ENCODE peak calls at places on chromosomes 3 and 15, in seven cellular contexts. Z is fibroblast of mammary gland; A is heart left ventricle; F is right cardiac atrium; G is dorsolateral prefrontal cortex; Y is tibial artery; O is CD8-positive, alpha-beta T cell. V is an unnamed sample.

GRCh38 chr3:72996473-72997333 is at the start of gene PPP4R2:
- DNase-seq in Z (peak), A (peak), F (peak), G (peak), Y (peak), O (peak), V (peak)

GRCh38 chr3:81484532-81484931 is 276.9 kb downstream of the GBE1 start:
- DNase-seq in Z (no peak), A (no peak), F (no peak), G (no peak), Y (no peak), O (no peak), V (no peak)

GRCh38 chr3:41198526-41198925 is 779 bp upstream of the CTNNB1 start:
- DNase-seq in Z (no peak), A (peak), F (peak), G (peak), Y (peak), O (no peak), V (peak)

GRCh38 chr3:140270329-140270728 is 335.3 kb downstream of the CLSTN2 start:
- DNase-seq in Z (no peak), A (no peak), F (no peak), G (no peak), Y (no peak), O (no peak), V (no peak)

GRCh38 chr3:88036221-88036620 is 22.6 kb downstream of the CGGBP1 start:
- DNase-seq in Z (no peak), A (no peak), F (no peak), G (no peak), Y (no peak), O (no peak), V (no peak)

GRCh38 chr3:2392981-2393380 is 294.3 kb downstream of the CNTN4 start:
- DNase-seq in Z (no peak), A (no peak), F (no peak), G (no peak), Y (no peak), O (no peak), V (no peak)

GRCh38 chr15:68383161-68384074 is 48.5 kb downstream of the ITGA11 start:
- DNase-seq in Z (peak), A (no peak), F (no peak), G (no peak), Y (peak), O (no peak), V (no peak)

GRCh38 chr3:32481791-32482631 is 20.6 kb downstream of the CMTM6 start:
- DNase-seq in Z (no peak), A (no peak), F (no peak), G (no peak), Y (no peak), O (no peak), V (no peak)

GRCh38 chr3:11195721-11196332 is 41.5 kb downstream of the HRH1 start:
- DNase-seq in Z (peak), A (no peak), F (no peak), G (no peak), Y (no peak), O (no peak), V (no peak)

GRCh38 chr3:173921741-173922140 is 524.2 kb downstream of the NLGN1 start:
- DNase-seq in Z (no peak), A (no peak), F (no peak), G (no peak), Y (no peak), O (no peak), V (no peak)

GRCh38 chr3:184734903-184735630 is 23.2 kb upstream of the MAGEF1 start:
- DNase-seq in Z (no peak), A (no peak), F (no peak), G (no peak), Y (no peak), O (no peak), V (peak)

GRCh38 chr3:159170436-159171003 is 368.7 kb downstream of the MFSD1 start:
- DNase-seq in Z (peak), A (no peak), F (no peak), G (no peak), Y (no peak), O (no peak), V (no peak)

GRCh38 chr3:136535906-136536305 is 216.3 kb downstream of the STAG1 start:
- DNase-seq in Z (peak), A (no peak), F (no peak), G (no peak), Y (no peak), O (no peak), V (no peak)

GRCh38 chr15:77031376-77032050 is 36.6 kb downstream of the PSTPIP1 start:
- DNase-seq in Z (no peak), A (peak), F (no peak), G (no peak), Y (no peak), O (no peak), V (peak)

GRCh38 chr3:192888121-192888520 is 29.5 kb downstream of the MB21D2 start:
- DNase-seq in Z (peak), A (no peak), F (no peak), G (no peak), Y (no peak), O (no peak), V (no peak)

GRCh38 chr3:117557008-117557407 is 847.4 kb downstream of the TUSC7 start:
- DNase-seq in Z (no peak), A (no peak), F (no peak), G (no peak), Y (no peak), O (no peak), V (no peak)

GRCh38 chr15:78024883-78025282 is 52.6 kb downstream of the TBC1D2B start:
- DNase-seq in Z (no peak), A (no peak), F (no peak), G (no peak), Y (no peak), O (no peak), V (no peak)

GRCh38 chr15:31439328-31439727 is 112.7 kb downstream of the KLF13 start:
- DNase-seq in Z (peak), A (no peak), F (no peak), G (no peak), Y (no peak), O (no peak), V (no peak)

GRCh38 chr3:37287776-37288175 is 113.4 kb upstream of the LRRFIP2 start:
- DNase-seq in Z (peak), A (no peak), F (no peak), G (no peak), Y (no peak), O (no peak), V (no peak)

GRCh38 chr3:159669024-159669476 is 319.6 kb upstream of the IL12A start:
- DNase-seq in Z (peak), A (no peak), F (no peak), G (no peak), Y (no peak), O (no peak), V (peak)

GRCh38 chr3:174955513-174956001 is 96.4 kb downstream of the NAALADL2 start:
- DNase-seq in Z (peak), A (no peak), F (no peak), G (no peak), Y (no peak), O (no peak), V (no peak)

GRCh38 chr3:98114264-98114663 is 16.3 kb upstream of the OR5H1 start:
- DNase-seq in Z (no peak), A (no peak), F (no peak), G (no peak), Y (no peak), O (no peak), V (no peak)

GRCh38 chr3:170553788-170554620 is 31.9 kb downstream of the SLC7A14 start:
- DNase-seq in Z (peak), A (no peak), F (no peak), G (no peak), Y (no peak), O (no peak), V (no peak)

GRCh38 chr3:128175768-128176167 is 22.5 kb downstream of the EEFSEC start:
- DNase-seq in Z (no peak), A (no peak), F (no peak), G (no peak), Y (no peak), O (no peak), V (no peak)

GRCh38 chr3:2802429-2802828 is 307.7 kb downstream of the IL5RA start:
- DNase-seq in Z (no peak), A (no peak), F (no peak), G (no peak), Y (no peak), O (no peak), V (no peak)

GRCh38 chr15:69578252-69578651 is 125.6 kb downstream of the RPLP1 start:
- DNase-seq in Z (no peak), A (no peak), F (no peak), G (no peak), Y (no peak), O (no peak), V (peak)

GRCh38 chr15:59501531-59502113 is 63.6 kb downstream of the FAM81A start:
- DNase-seq in Z (peak), A (no peak), F (no peak), G (no peak), Y (no peak), O (no peak), V (no peak)

GRCh38 chr15:64903331-64903950 is 8.3 kb upstream of the ANKDD1A start:
- DNase-seq in Z (no peak), A (no peak), F (no peak), G (no peak), Y (no peak), O (no peak), V (peak)

GRCh38 chr15:85415779-85416178 is 35.4 kb downstream of the AKAP13 start:
- DNase-seq in Z (peak), A (no peak), F (no peak), G (no peak), Y (no peak), O (no peak), V (no peak)

GRCh38 chr15:85414991-85415390 is 34.6 kb downstream of the AKAP13 start:
- DNase-seq in Z (no peak), A (no peak), F (no peak), G (no peak), Y (no peak), O (no peak), V (no peak)

GRCh38 chr15:85412956-85413854 is 32.8 kb downstream of the AKAP13 start:
- DNase-seq in Z (peak), A (no peak), F (peak), G (no peak), Y (peak), O (peak), V (peak)

GRCh38 chr15:85414495-85414894 is 34.1 kb downstream of the AKAP13 start:
- DNase-seq in Z (peak), A (no peak), F (no peak), G (no peak), Y (no peak), O (no peak), V (no peak)

DNA sequence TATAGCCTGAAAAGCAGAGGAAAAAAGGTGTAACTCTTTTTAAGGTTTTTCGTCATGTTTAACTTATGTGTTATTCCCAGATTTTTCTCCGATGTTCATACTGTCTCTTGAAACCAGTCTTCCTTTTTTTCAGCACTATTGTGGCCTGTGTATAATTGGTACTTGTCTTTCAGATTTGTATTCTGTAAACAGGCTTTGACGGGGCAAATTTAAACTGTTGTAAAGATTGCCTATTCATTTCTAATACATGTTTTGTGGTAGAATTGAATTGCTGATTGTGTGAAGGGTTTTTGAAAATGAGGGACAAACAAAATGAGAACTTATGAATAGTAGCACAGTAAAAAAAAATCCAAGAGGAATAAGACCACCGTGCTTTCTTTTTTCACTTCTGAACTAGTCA is 33.6 kb downstream of the AKAP13 start:
- DNase-seq in Z (no peak), A (no peak), F (no peak), G (no peak), Y (no peak), O (no peak), V (no peak)
- H3K4me3 ChIP-seq in Z (no peak), A (no peak), F (no peak), G (no peak), Y (no peak), O (no peak), V (no peak)

DNA sequence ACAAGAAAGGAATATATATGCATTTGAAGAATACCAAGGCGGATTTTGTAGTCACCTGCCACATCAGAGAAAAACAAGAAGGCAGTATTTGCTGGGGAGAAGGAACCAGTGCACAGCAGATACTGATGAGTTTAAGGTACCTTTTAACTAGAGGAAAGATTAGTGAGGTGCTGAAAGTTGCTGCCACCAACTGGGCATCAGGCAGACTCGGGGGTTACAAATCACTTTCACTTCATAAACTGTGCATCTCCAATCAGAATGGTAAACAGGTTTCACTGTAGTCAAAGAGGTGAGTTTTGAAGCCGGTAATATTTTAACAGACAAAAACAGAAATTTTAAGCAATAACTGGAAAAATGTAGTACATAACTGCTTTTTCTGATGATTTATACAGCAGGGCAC is 4.1 kb downstream of the FBN1 start:
- DNase-seq in Z (peak), A (no peak), F (no peak), G (no peak), Y (no peak), O (no peak), V (no peak)
- H3K4me3 ChIP-seq in Z (peak), A (no peak), F (peak), G (peak), Y (peak), O (no peak), V (no peak)

DNA sequence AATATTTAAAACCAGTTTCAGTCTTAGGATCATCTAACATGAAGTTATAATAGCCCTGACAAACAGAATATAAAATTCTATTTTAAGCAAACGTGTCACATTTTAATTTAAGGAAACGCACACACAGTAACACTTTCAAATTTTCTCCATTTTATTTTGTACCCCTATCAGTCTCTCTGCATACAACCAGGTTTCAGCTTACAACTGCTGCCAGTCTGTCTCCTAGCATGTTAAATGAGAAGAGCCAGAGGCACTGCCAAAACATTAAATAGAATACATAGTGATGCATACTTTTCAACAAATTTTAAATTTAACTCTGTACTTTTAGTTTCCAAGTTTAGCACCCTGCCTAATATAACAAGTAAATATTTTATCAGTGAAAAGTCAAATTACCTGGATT is 60.8 kb downstream of the UACA start:
- DNase-seq in Z (no peak), A (no peak), F (no peak), G (no peak), Y (no peak), O (no peak), V (no peak)
- H3K4me3 ChIP-seq in Z (no peak), A (peak), F (peak), G (no peak), Y (peak), O (no peak), V (peak)

GRCh38 chr3:46927718-46928073 is 48.8 kb downstream of the CCDC12 start:
- DNase-seq in Z (no peak), A (no peak), F (no peak), G (no peak), Y (peak), O (no peak), V (no peak)

GRCh38 chr3:46926447-46926846 is 48.9 kb downstream of the PTH1R start:
- DNase-seq in Z (no peak), A (no peak), F (no peak), G (no peak), Y (no peak), O (no peak), V (peak)

GRCh38 chr3:46928297-46928696 is 48.2 kb downstream of the CCDC12 start:
- DNase-seq in Z (no peak), A (no peak), F (no peak), G (no peak), Y (no peak), O (no peak), V (no peak)

GRCh38 chr3:46926039-46926438 is 48.5 kb downstream of the PTH1R start:
- DNase-seq in Z (peak), A (peak), F (no peak), G (no peak), Y (peak), O (no peak), V (peak)

GRCh38 chr3:46926871-46927717 is 49.5 kb downstream of the CCDC12 start:
- DNase-seq in Z (no peak), A (no peak), F (no peak), G (no peak), Y (peak), O (no peak), V (peak)
- H3K4me3 ChIP-seq in Z (no peak), A (no peak), F (no peak), G (no peak), Y (no peak), O (no peak), V (no peak)

GRCh38 chr3:59985643-59986200 is 935.9 kb upstream of the CFAP20DC start:
- DNase-seq in Z (no peak), A (no peak), F (no peak), G (no peak), Y (no peak), O (no peak), V (no peak)
- H3K4me3 ChIP-seq in Z (no peak), A (no peak), F (no peak), G (no peak), Y (no peak), O (no peak), V (no peak)

DNA sequence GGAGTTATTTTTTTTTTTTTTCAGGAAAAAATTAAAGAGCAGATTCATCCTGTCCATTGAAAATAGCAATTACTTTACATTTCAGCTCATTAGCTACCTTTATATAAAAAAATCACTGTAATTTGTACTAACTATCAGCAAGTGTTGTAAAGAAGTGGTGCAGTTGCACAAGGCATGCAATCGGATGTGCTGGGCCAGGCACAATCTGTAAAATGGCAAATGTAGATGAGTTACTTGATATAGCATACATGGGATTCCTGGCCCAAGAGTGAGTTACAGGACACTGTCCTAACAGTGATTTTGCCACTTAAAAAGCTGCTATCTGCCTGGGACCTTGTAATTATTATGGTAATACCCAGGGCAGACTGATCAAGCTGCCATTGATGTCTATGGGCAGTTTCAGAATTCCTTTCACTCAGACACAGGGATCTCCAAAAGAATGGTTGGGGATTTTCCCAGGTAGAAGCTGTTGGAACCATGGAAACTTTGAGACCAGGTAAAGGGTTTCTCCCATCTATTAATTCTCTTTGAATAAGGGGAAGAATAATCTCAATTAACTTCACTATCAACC is 182.2 kb upstream of the ICE2 start:
- DNase-seq in Z (no peak), A (no peak), F (no peak), G (no peak), Y (no peak), O (no peak), V (no peak)
- H3K4me3 ChIP-seq in Z (no peak), A (no peak), F (no peak), G (no peak), Y (no peak), O (no peak), V (no peak)

V was measured in kidney.